ENCODE peak calls at places on chromosomes 12 and 14, in five cellular contexts. One of them, this sample, is unnamed.

GRCh38 chr12:39393890-39394289 is 49.0 kb downstream of the KIF21A start:
- DNase-seq in A549: no peak
- DNase-seq in IMR-90: no peak
- DNase-seq in thoracic aorta: no peak
- DNase-seq in cardiac muscle cell: no peak
- DNase-seq in this sample: no peak

GRCh38 chr12:12079291-12079690 is 8.6 kb downstream of the BCL2L14 start:
- DNase-seq in A549: no peak
- DNase-seq in IMR-90: peak
- DNase-seq in thoracic aorta: no peak
- DNase-seq in cardiac muscle cell: no peak
- DNase-seq in this sample: no peak

GRCh38 chr12:10982244-10982643 is 4.5 kb downstream of the TAS2R50 start:
- DNase-seq in A549: no peak
- DNase-seq in IMR-90: no peak
- DNase-seq in thoracic aorta: no peak
- DNase-seq in cardiac muscle cell: no peak
- DNase-seq in this sample: no peak

GRCh38 chr12:52318241-52318990 is 2.8 kb downstream of the KRT83 start:
- DNase-seq in A549: no peak
- DNase-seq in IMR-90: no peak
- DNase-seq in thoracic aorta: no peak
- DNase-seq in cardiac muscle cell: no peak
- DNase-seq in this sample: no peak

GRCh38 chr12:53053223-53054111 is 3.6 kb downstream of the TNS2 start:
- DNase-seq in A549: peak
- DNase-seq in IMR-90: no peak
- DNase-seq in thoracic aorta: no peak
- DNase-seq in cardiac muscle cell: peak
- DNase-seq in this sample: no peak

GRCh38 chr12:30847259-30847658 is 79.3 kb upstream of the TSPAN11 start:
- DNase-seq in A549: peak
- DNase-seq in IMR-90: peak
- DNase-seq in thoracic aorta: no peak
- DNase-seq in cardiac muscle cell: peak
- DNase-seq in this sample: peak

GRCh38 chr14:100126401-100126800 is 33.0 kb downstream of the DEGS2 start:
- DNase-seq in A549: no peak
- DNase-seq in IMR-90: no peak
- DNase-seq in thoracic aorta: no peak
- DNase-seq in cardiac muscle cell: no peak
- DNase-seq in this sample: no peak

GRCh38 chr14:23071244-23071974 is 14.1 kb upstream of the CDH24 start:
- DNase-seq in A549: peak
- DNase-seq in IMR-90: peak
- DNase-seq in thoracic aorta: peak
- DNase-seq in cardiac muscle cell: peak
- DNase-seq in this sample: peak

DNA sequence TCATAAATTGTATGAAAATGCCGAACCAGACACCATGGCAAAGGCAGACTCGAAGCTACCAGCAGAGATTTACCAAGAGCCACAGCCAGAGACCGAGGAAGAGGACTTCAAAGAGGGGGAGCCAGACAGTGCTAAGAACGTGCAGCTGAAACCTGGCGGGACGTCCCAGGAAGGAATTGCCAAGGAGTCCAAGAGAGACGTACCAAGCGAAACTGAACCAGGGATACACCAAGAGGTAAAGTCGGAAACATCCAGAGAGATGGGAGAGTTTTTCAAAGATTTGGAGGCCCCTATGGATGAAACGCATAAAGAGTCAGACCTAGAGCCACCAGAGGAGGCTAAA is 294 bp downstream of the SAMD15 start:
- DNase-seq in A549: no peak
- DNase-seq in IMR-90: no peak
- DNase-seq in thoracic aorta: no peak
- DNase-seq in cardiac muscle cell: no peak
- DNase-seq in this sample: no peak
- H3K27ac ChIP-seq in A549: peak
- H3K27ac ChIP-seq in IMR-90: no peak
- H3K27ac ChIP-seq in thoracic aorta: no peak
- H3K27ac ChIP-seq in cardiac muscle cell: no peak
- H3K27ac ChIP-seq in this sample: peak

GRCh38 chr12:107400686-107401447 is 284.7 kb upstream of the PWP1 start:
- DNase-seq in A549: peak
- DNase-seq in IMR-90: peak
- DNase-seq in thoracic aorta: no peak
- DNase-seq in cardiac muscle cell: no peak
- DNase-seq in this sample: no peak

GRCh38 chr12:107395817-107396216 is 289.8 kb upstream of the PWP1 start:
- DNase-seq in A549: peak
- DNase-seq in IMR-90: no peak
- DNase-seq in thoracic aorta: no peak
- DNase-seq in cardiac muscle cell: no peak
- DNase-seq in this sample: no peak

GRCh38 chr12:107399061-107399460 is 286.5 kb upstream of the PWP1 start:
- DNase-seq in A549: no peak
- DNase-seq in IMR-90: peak
- DNase-seq in thoracic aorta: no peak
- DNase-seq in cardiac muscle cell: no peak
- DNase-seq in this sample: no peak

GRCh38 chr12:107396991-107397390 is 288.6 kb upstream of the PWP1 start:
- DNase-seq in A549: peak
- DNase-seq in IMR-90: no peak
- DNase-seq in thoracic aorta: no peak
- DNase-seq in cardiac muscle cell: no peak
- DNase-seq in this sample: peak

GRCh38 chr12:107398101-107398500 is 287.5 kb upstream of the PWP1 start:
- DNase-seq in A549: no peak
- DNase-seq in IMR-90: no peak
- DNase-seq in thoracic aorta: no peak
- DNase-seq in cardiac muscle cell: no peak
- DNase-seq in this sample: no peak
- H3K27ac ChIP-seq in A549: peak
- H3K27ac ChIP-seq in IMR-90: no peak
- H3K27ac ChIP-seq in thoracic aorta: no peak
- H3K27ac ChIP-seq in cardiac muscle cell: no peak
- H3K27ac ChIP-seq in this sample: peak

DNA sequence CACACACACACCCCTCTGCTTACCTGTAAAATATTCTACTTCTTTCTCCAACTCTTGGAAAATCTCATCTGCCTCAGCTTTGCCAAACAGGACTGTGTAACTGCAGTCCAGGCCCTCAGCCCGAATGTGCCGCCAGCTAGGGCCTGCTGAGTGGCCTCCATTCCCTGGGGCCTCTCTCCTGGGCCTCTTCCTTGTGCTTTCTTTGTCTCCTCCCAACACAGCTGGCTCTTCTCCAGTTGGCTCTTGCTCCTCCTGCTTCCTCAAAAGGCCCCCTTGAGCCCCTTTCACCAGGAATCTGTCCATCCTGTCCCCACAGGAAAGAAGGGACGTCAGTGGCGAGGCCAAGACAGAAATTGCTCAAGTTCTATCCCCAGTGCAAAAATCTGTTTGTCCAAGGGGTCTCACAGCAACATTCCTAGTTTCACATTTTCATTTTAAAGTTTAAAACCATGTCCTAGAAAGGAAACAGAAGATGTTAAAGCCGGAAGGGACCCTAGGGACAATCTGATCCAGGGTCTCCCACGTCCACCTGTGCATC is 719 bp downstream of the ALKBH2 start:
- DNase-seq in A549: no peak
- DNase-seq in IMR-90: no peak
- DNase-seq in thoracic aorta: no peak
- DNase-seq in cardiac muscle cell: no peak
- DNase-seq in this sample: no peak
- H3K27ac ChIP-seq in A549: peak
- H3K27ac ChIP-seq in IMR-90: no peak
- H3K27ac ChIP-seq in thoracic aorta: peak
- H3K27ac ChIP-seq in cardiac muscle cell: no peak
- H3K27ac ChIP-seq in this sample: no peak

GRCh38 chr12:50842637-50843493 is at the start of gene TMPRSS12:
- DNase-seq in A549: no peak
- DNase-seq in IMR-90: no peak
- DNase-seq in thoracic aorta: no peak
- DNase-seq in cardiac muscle cell: no peak
- DNase-seq in this sample: no peak
- H3K27ac ChIP-seq in A549: no peak
- H3K27ac ChIP-seq in IMR-90: no peak
- H3K27ac ChIP-seq in thoracic aorta: no peak
- H3K27ac ChIP-seq in cardiac muscle cell: no peak
- H3K27ac ChIP-seq in this sample: peak

This sample was measured in epithelial cell of prostate.